ENCODE peak calls at places on chromosome 9, in five cellular contexts. A is fibroblast of the aortic adventitia; X is nucleus accumbens; C is GDM1; J is stimulated activated CD4-positive, alpha-beta T cell treated with anti-CD3 and anti-CD28 coated beads, Interleukin-2, amount 100 ng/mL, for 24 hours. K is an unnamed sample.

GRCh38 chr9:135992486-135993408 is 31.6 kb upstream of the UBAC1 start:
- DNase-seq in C (no peak), X (no peak), A (peak), J (peak), K (peak)

GRCh38 chr9:31347082-31347617 is 1037.3 kb upstream of the ACO1 start:
- DNase-seq in C (no peak), A (peak), J (no peak), X (no peak), K (no peak)

GRCh38 chr9:5698810-5699556 is 70.1 kb downstream of the RIC1 start:
- DNase-seq in J (no peak), X (no peak), C (no peak), A (peak), K (no peak)

GRCh38 chr9:126682928-126683697 is 69.4 kb downstream of the LMX1B start:
- DNase-seq in A (no peak), X (no peak), C (no peak), J (peak), K (no peak)

GRCh38 chr9:15416880-15417279 is 5.8 kb upstream of the SNAPC3 start:
- DNase-seq in A (peak), C (peak), J (peak), X (no peak), K (no peak)

GRCh38 chr9:68500457-68501158 is 40.1 kb downstream of the TMEM252 start:
- DNase-seq in X (no peak), C (no peak), A (peak), J (no peak), K (no peak)

GRCh38 chr9:6098431-6098830 is 83.0 kb upstream of the RANBP6 start:
- DNase-seq in C (no peak), J (no peak), X (no peak), A (peak), K (no peak)

GRCh38 chr9:89466451-89467277 is 31.2 kb downstream of the SEMA4D start:
- DNase-seq in J (peak), X (no peak), A (no peak), C (no peak), K (no peak)

GRCh38 chr9:118991366-118992285 is 377.6 kb downstream of the BRINP1 start:
- DNase-seq in A (no peak), J (no peak), C (no peak), X (no peak), K (no peak)

GRCh38 chr9:16653491-16654407 is 216.7 kb downstream of the BNC2 start:
- DNase-seq in X (no peak), J (no peak), C (no peak), A (peak), K (no peak)

GRCh38 chr9:135612437-135612836 is 26.9 kb downstream of the GLT6D1 start:
- DNase-seq in A (no peak), C (no peak), J (no peak), X (no peak), K (no peak)

GRCh38 chr9:109016132-109016531 is 2.8 kb upstream of the CTNNAL1 start:
- DNase-seq in C (no peak), A (no peak), X (no peak), J (no peak), K (no peak)

GRCh38 chr9:136703231-136703870 is 9.0 kb upstream of the DIPK1B start:
- DNase-seq in X (no peak), J (no peak), A (no peak), C (peak), K (no peak)

GRCh38 chr9:27280858-27281257 is 16.1 kb downstream of the EQTN start:
- DNase-seq in A (no peak), C (no peak), J (no peak), X (no peak), K (no peak)

GRCh38 chr9:124632077-124632621 is 125.0 kb upstream of the NR5A1 start:
- DNase-seq in C (no peak), A (peak), J (no peak), X (no peak), K (no peak)

GRCh38 chr9:117938086-117938485 is 233.9 kb downstream of the TLR4 start:
- DNase-seq in X (no peak), C (no peak), A (no peak), J (no peak), K (no peak)

GRCh38 chr9:136093995-136094881 is 851 bp downstream of the NACC2 start:
- DNase-seq in C (no peak), X (no peak), A (peak), J (peak), K (no peak)

GRCh38 chr9:2055203-2055658 is 40.1 kb downstream of the SMARCA2 start:
- DNase-seq in A (peak), J (no peak), C (no peak), X (no peak), K (no peak)

GRCh38 chr9:21153688-21154608 is 12.3 kb upstream of the IFNW1 start:
- DNase-seq in C (peak), A (peak), X (no peak), J (no peak), K (no peak)